ENCODE peak calls at places on chromosomes 16 and 17, in five cellular contexts. One of them, this sample, is unnamed.

GRCh38 chr16:56824335-56824734 is 40.7 kb upstream of the SLC12A3 start:
- DNase-seq in GM12878: no peak
- DNase-seq in H9: no peak
- DNase-seq in PC-3: no peak
- DNase-seq in lower lobe of right lung: peak; percentile 59
- DNase-seq in this sample: no peak

GRCh38 chr16:54507091-54507490 is 220.5 kb upstream of the IRX3 start:
- DNase-seq in PC-3: no peak
- DNase-seq in lower lobe of right lung: no peak
- DNase-seq in GM12878: no peak
- DNase-seq in H9: no peak
- DNase-seq in this sample: no peak

GRCh38 chr16:27483624-27484023 is 66.1 kb downstream of the GTF3C1 start:
- DNase-seq in PC-3: no peak
- DNase-seq in H9: no peak
- DNase-seq in GM12878: no peak
- DNase-seq in lower lobe of right lung: no peak
- DNase-seq in this sample: no peak

GRCh38 chr16:19008245-19008644 is 24.5 kb downstream of the TMC7 start:
- DNase-seq in PC-3: peak; percentile 50
- DNase-seq in H9: no peak
- DNase-seq in lower lobe of right lung: no peak
- DNase-seq in GM12878: no peak
- DNase-seq in this sample: no peak

GRCh38 chr17:15490634-15491261 is 23.3 kb upstream of the CDRT4 start:
- DNase-seq in lower lobe of right lung: no peak
- DNase-seq in PC-3: peak; percentile 74
- DNase-seq in GM12878: no peak
- DNase-seq in H9: peak; percentile 94
- DNase-seq in this sample: peak; percentile 83

GRCh38 chr17:74780443-74781238 is 4.5 kb upstream of the NAT9 start:
- DNase-seq in PC-3: peak; percentile 57
- DNase-seq in H9: peak; percentile 78
- DNase-seq in GM12878: no peak
- DNase-seq in lower lobe of right lung: no peak
- DNase-seq in this sample: no peak

GRCh38 chr16:89308391-89309333 is 91.2 kb downstream of the ZNF778 start:
- DNase-seq in PC-3: no peak
- DNase-seq in lower lobe of right lung: no peak
- DNase-seq in GM12878: no peak
- DNase-seq in H9: peak; percentile 72
- DNase-seq in this sample: no peak

GRCh38 chr16:58768145-58768544 is 34.0 kb upstream of the GOT2 start:
- DNase-seq in H9: no peak
- DNase-seq in lower lobe of right lung: no peak
- DNase-seq in GM12878: no peak
- DNase-seq in PC-3: no peak
- DNase-seq in this sample: no peak

GRCh38 chr16:87586201-87586782 is 16.0 kb upstream of the JPH3 start:
- DNase-seq in PC-3: peak; percentile 53
- DNase-seq in H9: no peak
- DNase-seq in GM12878: no peak
- DNase-seq in lower lobe of right lung: no peak
- DNase-seq in this sample: peak; percentile 53

GRCh38 chr17:72725432-72726068 is 366.9 kb downstream of the SLC39A11 start:
- DNase-seq in GM12878: no peak
- DNase-seq in PC-3: peak; percentile 88
- DNase-seq in lower lobe of right lung: peak; percentile 63
- DNase-seq in H9: peak; percentile 76
- DNase-seq in this sample: no peak

GRCh38 chr17:29495011-29495410 is 71.8 kb downstream of the ABHD15 start:
- DNase-seq in GM12878: no peak
- DNase-seq in H9: no peak
- DNase-seq in PC-3: peak; percentile 12
- DNase-seq in lower lobe of right lung: no peak
- DNase-seq in this sample: no peak

GRCh38 chr17:63986842-63987615 is 11.1 kb upstream of the PRR29 start:
- DNase-seq in lower lobe of right lung: no peak
- DNase-seq in H9: no peak
- DNase-seq in GM12878: no peak
- DNase-seq in PC-3: no peak
- DNase-seq in this sample: peak; percentile 49

GRCh38 chr17:63985387-63986140 is 12.6 kb upstream of the PRR29 start:
- DNase-seq in PC-3: no peak
- DNase-seq in H9: peak; percentile 71
- DNase-seq in lower lobe of right lung: no peak
- DNase-seq in GM12878: no peak
- DNase-seq in this sample: no peak

GRCh38 chr17:63989622-63990345 is 8.4 kb upstream of the PRR29 start:
- DNase-seq in H9: peak; percentile 36
- DNase-seq in GM12878: no peak
- DNase-seq in lower lobe of right lung: peak; percentile 22
- DNase-seq in PC-3: no peak
- DNase-seq in this sample: peak; percentile 57

GRCh38 chr17:63988741-63989621 is 9.2 kb upstream of the PRR29 start:
- DNase-seq in lower lobe of right lung: peak; percentile 45
- DNase-seq in PC-3: no peak
- DNase-seq in H9: peak; percentile 66
- DNase-seq in GM12878: no peak
- DNase-seq in this sample: peak; percentile 67

DNA sequence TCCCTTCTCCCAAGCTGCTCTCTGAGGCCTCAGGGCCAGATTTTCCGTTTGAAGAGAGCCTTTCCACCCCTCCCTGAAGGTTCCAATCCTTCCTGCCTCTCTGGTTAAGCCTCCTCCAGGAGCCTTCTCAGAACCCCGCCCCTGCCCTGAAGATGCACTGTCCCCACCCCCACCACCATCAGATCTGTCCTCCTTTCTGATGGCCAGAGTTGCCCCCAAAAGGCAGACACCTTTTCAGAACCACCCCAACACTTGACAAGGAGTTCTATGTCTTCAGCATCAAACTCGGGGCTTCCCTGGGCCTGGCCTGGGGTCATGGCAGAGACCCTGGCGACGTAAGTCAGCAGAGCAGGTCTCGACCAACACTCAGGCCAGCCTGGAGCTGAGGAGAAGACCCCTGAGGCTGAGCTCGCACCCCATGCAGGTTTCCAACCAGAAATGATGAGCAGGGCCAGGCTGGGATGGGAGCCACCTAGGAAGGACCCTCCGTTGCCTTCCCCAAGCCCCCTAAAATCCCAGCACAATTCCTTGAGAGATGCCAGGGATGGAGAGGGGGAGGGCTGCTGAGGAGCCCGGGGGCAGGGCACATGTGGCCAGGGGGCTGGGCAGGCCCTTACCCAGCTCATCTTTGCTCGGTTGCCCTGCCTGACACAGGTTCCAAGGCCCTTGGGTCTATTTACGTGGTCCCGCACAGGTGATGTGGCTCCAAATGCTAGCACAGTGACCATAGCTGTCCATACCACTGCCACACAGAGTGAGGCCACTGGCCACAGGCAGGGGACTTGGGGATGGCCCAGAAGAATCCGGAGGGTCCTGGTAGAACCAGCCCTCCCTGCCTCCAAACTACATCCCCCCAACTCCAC is 10.3 kb upstream of the PRR29 start:
- DNase-seq in H9: no peak
- DNase-seq in lower lobe of right lung: no peak
- DNase-seq in PC-3: no peak
- DNase-seq in GM12878: no peak
- DNase-seq in this sample: no peak
- H3K4me1 ChIP-seq in H9: no peaks in the 10 kb centered on the region
- H3K4me1 ChIP-seq in lower lobe of right lung: peaks cover 55% of the 10 kb centered on the region
- H3K4me1 ChIP-seq in PC-3: peaks cover 12% of the 10 kb centered on the region
- H3K4me1 ChIP-seq in GM12878: no peaks in the 10 kb centered on the region
- H3K4me1 ChIP-seq in this sample: no peaks in the 10 kb centered on the region

DNA sequence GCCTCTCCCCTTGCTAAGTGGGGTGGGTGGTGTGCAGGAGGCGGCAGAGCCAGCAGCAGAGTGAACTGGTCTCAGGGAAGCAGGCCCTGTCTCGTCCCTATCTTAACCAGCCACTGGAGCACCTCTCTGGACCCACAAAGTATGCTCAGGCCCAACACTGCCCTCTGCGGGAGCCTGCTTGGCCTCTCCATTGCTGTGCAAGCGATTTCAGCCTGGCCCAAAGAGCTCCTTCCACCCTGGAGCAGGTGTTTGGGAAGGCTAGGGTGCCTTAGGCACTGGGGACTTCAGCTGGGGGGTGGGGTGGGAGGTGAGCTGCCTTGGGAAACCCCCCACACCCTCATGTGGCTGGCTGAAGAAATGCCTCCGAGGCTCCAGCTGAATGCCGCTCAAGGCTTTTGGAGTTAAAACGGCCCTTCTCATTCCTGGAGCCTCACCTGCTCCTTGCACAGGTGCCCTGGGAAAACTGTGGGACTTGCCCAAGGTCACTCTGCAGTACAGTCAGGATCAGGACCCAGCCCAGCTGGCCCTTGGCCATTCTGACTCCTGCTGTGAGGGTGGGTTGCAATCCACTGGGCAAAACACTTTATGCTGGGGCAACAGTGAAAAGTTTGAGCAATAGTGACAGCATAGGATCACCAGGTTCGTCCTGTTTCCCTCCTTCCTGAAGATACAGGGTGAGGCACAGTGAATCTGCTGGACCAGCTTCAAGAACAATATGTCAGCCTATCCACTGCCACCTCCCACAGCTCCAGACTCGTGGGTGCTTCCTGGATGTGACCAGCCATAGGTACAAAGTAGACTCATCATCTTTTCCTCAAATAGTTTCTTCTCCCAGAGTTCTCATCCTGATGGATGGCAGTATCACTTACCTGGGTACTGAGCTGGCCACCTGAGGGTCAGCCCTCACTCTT is 5.9 kb upstream of the UBE2O start:
- DNase-seq in H9: peak; percentile 95
- DNase-seq in GM12878: no peak
- DNase-seq in lower lobe of right lung: no peak
- DNase-seq in PC-3: peak; percentile 86
- DNase-seq in this sample: no peak
- H3K4me1 ChIP-seq in H9: no peaks in the 10 kb centered on the region
- H3K4me1 ChIP-seq in GM12878: no peaks in the 10 kb centered on the region
- H3K4me1 ChIP-seq in lower lobe of right lung: no peaks in the 10 kb centered on the region
- H3K4me1 ChIP-seq in PC-3: no peaks in the 10 kb centered on the region
- H3K4me1 ChIP-seq in this sample: no peaks in the 10 kb centered on the region

GRCh38 chr16:85443116-85443515 is 170.0 kb upstream of the GSE1 start:
- DNase-seq in GM12878: no peak
- DNase-seq in PC-3: no peak
- DNase-seq in lower lobe of right lung: no peak
- DNase-seq in H9: no peak
- DNase-seq in this sample: no peak

GRCh38 chr16:85446846-85447656 is 166.1 kb upstream of the GSE1 start:
- DNase-seq in GM12878: peak; percentile 39
- DNase-seq in H9: no peak
- DNase-seq in lower lobe of right lung: no peak
- DNase-seq in PC-3: no peak
- DNase-seq in this sample: no peak

GRCh38 chr16:85443531-85443930 is 169.6 kb upstream of the GSE1 start:
- DNase-seq in PC-3: no peak
- DNase-seq in lower lobe of right lung: no peak
- DNase-seq in GM12878: no peak
- DNase-seq in H9: no peak
- DNase-seq in this sample: no peak

GRCh38 chr16:85445779-85446222 is 167.3 kb upstream of the GSE1 start:
- DNase-seq in H9: no peak
- DNase-seq in PC-3: no peak
- DNase-seq in GM12878: no peak
- DNase-seq in lower lobe of right lung: no peak
- DNase-seq in this sample: no peak

GRCh38 chr16:85444879-85445778 is 168.0 kb upstream of the GSE1 start:
- DNase-seq in H9: peak; percentile 68
- DNase-seq in lower lobe of right lung: no peak
- DNase-seq in PC-3: no peak
- DNase-seq in GM12878: no peak
- DNase-seq in this sample: no peak
- H3K4me1 ChIP-seq in H9: peaks cover 1% of the 10 kb centered on the region
- H3K4me1 ChIP-seq in lower lobe of right lung: peaks cover 28% of the 10 kb centered on the region
- H3K4me1 ChIP-seq in PC-3: no peaks in the 10 kb centered on the region
- H3K4me1 ChIP-seq in GM12878: peaks cover 26% of the 10 kb centered on the region
- H3K4me1 ChIP-seq in this sample: no peaks in the 10 kb centered on the region

GRCh38 chr17:39706921-39707337 is 7.1 kb downstream of the ERBB2 start:
- DNase-seq in GM12878: no peak
- DNase-seq in lower lobe of right lung: no peak
- DNase-seq in H9: no peak
- DNase-seq in PC-3: peak; percentile 13
- DNase-seq in this sample: no peak

GRCh38 chr17:39704821-39705551 is 5.1 kb downstream of the ERBB2 start:
- DNase-seq in H9: peak; percentile 59
- DNase-seq in PC-3: no peak
- DNase-seq in lower lobe of right lung: no peak
- DNase-seq in GM12878: no peak
- DNase-seq in this sample: peak; percentile 75

GRCh38 chr17:39706383-39706782 is 6.5 kb downstream of the ERBB2 start:
- DNase-seq in H9: no peak
- DNase-seq in GM12878: no peak
- DNase-seq in PC-3: peak; percentile 29
- DNase-seq in lower lobe of right lung: no peak
- DNase-seq in this sample: no peak

GRCh38 chr17:39703913-39704312 is 4.0 kb downstream of the ERBB2 start:
- DNase-seq in GM12878: no peak
- DNase-seq in PC-3: no peak
- DNase-seq in lower lobe of right lung: no peak
- DNase-seq in H9: no peak
- DNase-seq in this sample: no peak

DNA sequence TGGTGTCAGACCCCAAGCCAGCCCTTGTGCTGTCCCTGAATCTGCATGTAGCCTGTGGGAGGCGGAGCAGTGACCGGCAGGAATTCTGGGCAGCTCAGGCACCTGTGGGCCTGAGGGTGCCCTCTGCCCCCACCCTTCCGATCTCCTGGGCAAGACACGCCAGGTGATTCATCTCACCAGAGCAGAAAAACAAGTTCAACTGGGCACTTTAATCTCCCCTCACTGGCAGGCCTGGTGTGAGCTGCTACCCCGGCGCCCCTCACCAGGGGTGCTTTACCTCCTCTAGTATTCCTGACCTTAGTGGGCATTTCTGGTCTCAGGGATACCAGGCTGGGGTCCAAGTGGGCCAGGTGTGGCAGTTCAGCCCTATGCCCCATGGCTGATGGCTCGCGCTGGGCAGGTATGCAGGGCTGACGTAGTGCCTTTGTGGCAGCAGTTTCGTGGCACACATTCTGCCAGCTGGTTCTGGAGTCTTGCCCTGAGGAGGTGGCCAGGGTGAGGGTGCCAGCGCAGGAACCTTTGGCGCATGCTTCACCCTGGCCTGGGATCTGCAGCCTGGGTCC is 6.0 kb downstream of the ERBB2 start:
- DNase-seq in GM12878: no peak
- DNase-seq in lower lobe of right lung: peak; percentile 86
- DNase-seq in PC-3: peak; percentile 88
- DNase-seq in H9: peak; percentile 52
- DNase-seq in this sample: peak; percentile 59
- H3K4me1 ChIP-seq in GM12878: peaks cover 11% of the 10 kb centered on the region
- H3K4me1 ChIP-seq in lower lobe of right lung: peaks cover 62% of the 10 kb centered on the region
- H3K4me1 ChIP-seq in PC-3: peaks cover 61% of the 10 kb centered on the region
- H3K4me1 ChIP-seq in H9: peaks cover 16% of the 10 kb centered on the region
- H3K4me1 ChIP-seq in this sample: no peaks in the 10 kb centered on the region